ENCODE peak calls at places on chromosome 13, in four cellular contexts. D, V, X and G are unnamed samples.

GRCh38 chr13:111211789-111212516 is 96.8 kb downstream of the ARHGEF7 start:
- DNase-seq in X (no peak), V (no peak), D (no peak), G (no peak)

GRCh38 chr13:111469916-111470506 is 149.6 kb downstream of the TEX29 start:
- DNase-seq in X (no peak), D (no peak), V (no peak), G (no peak)

GRCh38 chr13:113148940-113149503 is 9.4 kb upstream of the PROZ start:
- DNase-seq in D (no peak), V (no peak), X (no peak), G (no peak)

GRCh38 chr13:61463027-61463426 is 47.4 kb upstream of the PCDH20 start:
- DNase-seq in D (no peak), X (no peak), V (no peak), G (no peak)

GRCh38 chr13:44266305-44266704 is 107.3 kb upstream of the SERP2 start:
- DNase-seq in V (no peak), D (no peak), X (no peak), G (no peak)

GRCh38 chr13:74290324-74290773 is 156.1 kb upstream of the KLF12 start:
- DNase-seq in V (peak), D (no peak), X (no peak), G (no peak)

GRCh38 chr13:92259523-92259922 is 861.1 kb downstream of the GPC5 start:
- DNase-seq in D (no peak), X (no peak), V (no peak), G (no peak)

GRCh38 chr13:31038834-31039552 is 106.5 kb downstream of the TEX26 start:
- DNase-seq in D (no peak), V (no peak), X (no peak), G (no peak)

GRCh38 chr13:32587774-32588165 is 1.5 kb downstream of the PDS5B start:
- DNase-seq in D (no peak), V (no peak), X (no peak), G (no peak)

GRCh38 chr13:39107484-39108040 is 69.3 kb downstream of the NHLRC3 start:
- DNase-seq in D (no peak), V (no peak), X (no peak), G (no peak)

DNA sequence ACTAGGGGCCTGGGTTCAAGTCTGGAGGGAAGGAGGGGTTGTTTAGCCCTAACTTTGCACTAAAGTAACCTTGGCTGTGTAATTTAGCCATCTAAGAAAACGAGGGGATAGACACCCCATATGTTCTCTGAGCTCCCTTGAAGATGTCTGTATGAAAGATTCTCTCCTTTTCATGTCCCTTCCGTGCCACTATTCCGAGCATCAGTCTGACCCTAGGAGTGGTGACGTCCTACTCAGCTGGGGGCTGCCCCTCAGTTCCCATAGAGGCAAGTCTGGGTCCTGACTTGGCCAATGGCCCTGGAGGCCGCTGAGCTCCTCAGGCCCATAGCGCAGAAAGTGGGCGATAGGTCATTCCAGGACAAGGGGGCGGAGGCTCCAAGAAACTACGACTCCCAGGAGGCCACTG is 790 bp upstream of the WDFY2 start:
- DNase-seq in V (no peak), D (no peak), X (no peak), G (no peak)
- H3K4me3 ChIP-seq in V (peak), D (peak), X (peak), G (peak)

DNA sequence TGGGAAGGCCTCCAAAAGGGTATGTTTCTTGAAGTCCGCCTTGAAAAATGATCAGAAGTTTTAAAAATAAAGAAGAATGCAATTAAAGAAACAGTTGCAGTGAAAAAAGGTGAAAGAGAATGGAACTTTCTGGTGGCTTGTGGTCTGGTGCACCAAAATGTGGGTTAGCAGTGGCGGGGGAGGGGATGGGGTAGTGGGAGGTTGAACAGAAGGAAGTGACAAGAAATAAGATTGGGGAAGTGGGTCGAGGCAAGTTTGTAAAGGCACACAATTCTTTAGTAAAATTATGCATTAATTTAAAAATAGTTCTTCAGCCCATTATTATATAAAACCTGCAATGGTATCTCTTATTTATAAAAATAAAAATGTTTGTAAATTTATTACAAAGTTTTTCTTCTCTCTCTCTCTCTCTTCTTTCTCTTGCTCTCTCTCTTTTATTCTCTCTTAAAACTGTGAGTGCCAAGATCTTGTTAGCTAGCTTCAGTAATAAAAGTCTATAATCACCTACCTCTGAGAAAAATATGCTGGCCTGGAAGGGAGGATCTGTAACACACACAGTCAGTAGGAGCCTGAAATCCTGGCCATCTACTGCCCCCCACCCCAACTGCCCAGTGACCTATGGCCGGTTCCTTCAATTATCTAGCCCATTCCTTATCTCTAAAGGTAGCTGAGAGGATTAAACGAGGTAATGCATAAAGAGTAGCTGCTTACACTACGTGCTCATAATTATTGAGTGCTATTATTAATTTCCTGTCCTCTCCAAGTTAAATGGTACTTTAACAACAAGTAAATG is 2.2 kb downstream of the LCP1 start:
- DNase-seq in X (peak), V (peak), D (no peak), G (no peak)
- H3K4me3 ChIP-seq in X (peak), V (no peak), D (no peak), G (peak)

DNA sequence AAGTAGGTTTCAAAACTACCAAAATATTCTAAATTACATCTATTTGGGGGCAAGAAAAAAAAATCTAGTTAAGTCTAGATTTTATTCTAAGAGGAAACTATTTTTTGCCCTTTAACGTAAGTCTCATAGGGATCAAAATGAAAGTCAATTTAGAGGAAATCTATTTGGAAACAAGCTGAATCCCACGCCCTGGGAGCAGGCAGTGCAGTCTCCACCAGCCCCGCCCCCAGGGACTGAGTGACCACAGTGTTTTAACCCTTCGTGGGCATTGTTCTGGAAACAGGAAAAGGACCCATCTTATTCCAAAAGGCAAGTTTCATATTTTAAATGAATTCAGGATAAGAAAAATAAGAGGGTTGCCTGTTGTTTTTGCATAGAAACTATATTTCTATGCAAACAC is 209.7 kb downstream of the SPRY2 start:
- DNase-seq in X (peak), D (peak), V (peak), G (peak)
- H3K4me3 ChIP-seq in X (peak), D (peak), V (no peak), G (peak)

GRCh38 chr13:36919833-36920611 is at the start of gene SMAD9:
- DNase-seq in X (peak), V (peak), D (peak), G (peak)

GRCh38 chr13:36919206-36919832 is 719 bp downstream of the SMAD9 start:
- DNase-seq in X (no peak), V (peak), D (no peak), G (no peak)

GRCh38 chr13:36915891-36916640 is 4.0 kb downstream of the SMAD9 start:
- DNase-seq in V (no peak), X (no peak), D (no peak), G (no peak)

GRCh38 chr13:36920612-36921185 is 661 bp upstream of the SMAD9 start:
- DNase-seq in X (no peak), V (no peak), D (no peak), G (no peak)

GRCh38 chr13:36918246-36919060 is 1.6 kb downstream of the SMAD9 start:
- DNase-seq in V (no peak), X (no peak), D (no peak), G (no peak)
- H3K4me3 ChIP-seq in V (no peak), X (peak), D (peak), G (peak)

GRCh38 chr13:21322988-21323387 is 136.1 kb downstream of the ZDHHC20 start:
- DNase-seq in D (no peak), X (no peak), V (no peak), G (no peak)

GRCh38 chr13:21324793-21325192 is 134.3 kb downstream of the ZDHHC20 start:
- DNase-seq in D (no peak), V (no peak), X (no peak), G (no peak)

GRCh38 chr13:21328836-21329477 is 130.1 kb downstream of the ZDHHC20 start:
- DNase-seq in V (no peak), X (no peak), D (no peak), G (no peak)

GRCh38 chr13:21328201-21328600 is 130.9 kb downstream of the ZDHHC20 start:
- DNase-seq in V (no peak), X (no peak), D (no peak), G (no peak)

DNA sequence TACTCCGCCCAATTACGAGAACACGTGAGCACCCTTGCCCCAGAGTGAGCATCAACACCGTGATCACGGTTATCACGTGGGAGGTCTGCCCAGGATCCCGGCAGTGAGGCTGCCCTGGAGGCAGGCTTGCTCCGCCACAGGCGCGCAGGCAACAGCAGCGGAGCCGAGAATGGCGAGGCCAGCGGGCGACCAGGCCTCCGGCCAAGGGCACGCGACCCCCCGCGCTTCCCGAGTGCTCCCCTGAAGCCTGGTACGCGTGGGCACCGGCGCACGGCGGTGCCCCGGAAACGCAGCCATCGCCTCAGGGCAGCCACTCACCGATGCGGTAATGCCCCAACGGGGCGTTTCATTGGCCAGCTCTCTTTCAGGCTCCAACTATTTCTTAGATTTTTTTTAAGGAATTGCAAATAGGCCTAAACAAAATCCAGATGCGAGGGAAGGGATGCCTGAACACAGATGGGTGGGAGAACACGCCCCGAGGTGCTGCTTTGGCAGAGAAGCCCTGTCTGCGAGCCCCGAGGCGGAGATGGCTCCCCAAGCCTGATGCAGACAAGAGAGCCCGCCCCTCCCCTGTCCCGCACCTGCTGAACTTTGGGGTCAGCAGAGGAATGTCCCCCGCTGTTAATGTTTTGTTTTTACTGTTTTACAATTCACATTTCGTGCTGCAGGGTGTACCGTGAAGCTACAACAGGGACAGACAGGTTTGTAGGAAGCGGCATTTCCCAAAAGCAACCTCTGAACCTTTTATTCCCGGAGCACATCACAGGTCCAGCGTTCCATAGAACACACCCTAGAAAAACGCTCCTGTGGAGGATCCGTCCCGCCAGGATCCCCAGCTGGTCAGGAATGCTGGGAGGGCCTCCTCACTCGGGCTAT is 132.7 kb downstream of the ZDHHC20 start:
- DNase-seq in D (no peak), X (no peak), V (peak), G (no peak)
- H3K4me3 ChIP-seq in D (peak), X (peak), V (no peak), G (peak)

GRCh38 chr13:80584785-80585184 is 243.9 kb upstream of the SPRY2 start:
- DNase-seq in D (no peak), X (no peak), V (no peak), G (no peak)
- H3K4me3 ChIP-seq in D (no peak), X (no peak), V (no peak), G (no peak)

GRCh38 chr13:99405966-99406365 is 95.3 kb upstream of the TM9SF2 start:
- DNase-seq in V (no peak), X (peak), D (no peak), G (peak)
- H3K4me3 ChIP-seq in V (no peak), X (no peak), D (no peak), G (no peak)